ENCODE peak calls at places on chromosomes 6 and 20, in seven cellular contexts. One of them, this sample, is unnamed.

GRCh38 chr6:93238632-93239031 is 180.7 kb downstream of the EPHA7 start:
- DNase-seq in Peyer's patch: no peak
- DNase-seq in brain microvascular endothelial cell: no peak
- DNase-seq in PC-9: no peak
- DNase-seq in CD8-positive, alpha-beta T cell: no peak
- DNase-seq in psoas muscle: no peak
- DNase-seq in testis: no peak
- DNase-seq in this sample: no peak

GRCh38 chr6:33950891-33951889 is 147.4 kb upstream of the MLN start:
- DNase-seq in Peyer's patch: no peak
- DNase-seq in brain microvascular endothelial cell: no peak
- DNase-seq in PC-9: no peak
- DNase-seq in CD8-positive, alpha-beta T cell: no peak
- DNase-seq in psoas muscle: no peak
- DNase-seq in testis: no peak
- DNase-seq in this sample: no peak

GRCh38 chr20:8464368-8464767 is 332.3 kb downstream of the PLCB1 start:
- DNase-seq in Peyer's patch: peak; percentile 56
- DNase-seq in brain microvascular endothelial cell: peak; percentile 48
- DNase-seq in PC-9: no peak
- DNase-seq in CD8-positive, alpha-beta T cell: no peak
- DNase-seq in psoas muscle: no peak
- DNase-seq in testis: no peak
- DNase-seq in this sample: no peak

GRCh38 chr20:9985773-9986172 is 49.0 kb upstream of the ANKEF1 start:
- DNase-seq in Peyer's patch: no peak
- DNase-seq in brain microvascular endothelial cell: no peak
- DNase-seq in PC-9: no peak
- DNase-seq in CD8-positive, alpha-beta T cell: no peak
- DNase-seq in psoas muscle: no peak
- DNase-seq in testis: no peak
- DNase-seq in this sample: no peak

GRCh38 chr6:53492860-53493634 is 51.9 kb downstream of the GCLC start:
- DNase-seq in Peyer's patch: no peak
- DNase-seq in brain microvascular endothelial cell: peak; percentile 33
- DNase-seq in PC-9: no peak
- DNase-seq in CD8-positive, alpha-beta T cell: no peak
- DNase-seq in psoas muscle: no peak
- DNase-seq in testis: no peak
- DNase-seq in this sample: no peak

GRCh38 chr20:32828029-32828666 is 8.4 kb downstream of the MAPRE1 start:
- DNase-seq in Peyer's patch: no peak
- DNase-seq in brain microvascular endothelial cell: no peak
- DNase-seq in PC-9: no peak
- DNase-seq in CD8-positive, alpha-beta T cell: no peak
- DNase-seq in psoas muscle: no peak
- DNase-seq in testis: no peak
- DNase-seq in this sample: no peak

GRCh38 chr6:129211626-129212025 is 328.7 kb downstream of the LAMA2 start:
- DNase-seq in Peyer's patch: no peak
- DNase-seq in brain microvascular endothelial cell: no peak
- DNase-seq in PC-9: no peak
- DNase-seq in CD8-positive, alpha-beta T cell: no peak
- DNase-seq in psoas muscle: no peak
- DNase-seq in testis: no peak
- DNase-seq in this sample: no peak

GRCh38 chr6:1336246-1336843 is 24.4 kb downstream of the FOXQ1 start:
- DNase-seq in Peyer's patch: peak; percentile 55
- DNase-seq in brain microvascular endothelial cell: no peak
- DNase-seq in PC-9: peak; percentile 81
- DNase-seq in CD8-positive, alpha-beta T cell: no peak
- DNase-seq in psoas muscle: no peak
- DNase-seq in testis: no peak
- DNase-seq in this sample: no peak

GRCh38 chr6:161079566-161080262 is 88.1 kb downstream of the MAP3K4 start:
- DNase-seq in Peyer's patch: no peak
- DNase-seq in brain microvascular endothelial cell: peak; percentile 84
- DNase-seq in PC-9: no peak
- DNase-seq in CD8-positive, alpha-beta T cell: no peak
- DNase-seq in psoas muscle: no peak
- DNase-seq in testis: no peak
- DNase-seq in this sample: no peak

GRCh38 chr6:37308084-37308817 is 45.5 kb upstream of the RNF8 start:
- DNase-seq in Peyer's patch: no peak
- DNase-seq in brain microvascular endothelial cell: no peak
- DNase-seq in PC-9: no peak
- DNase-seq in CD8-positive, alpha-beta T cell: no peak
- DNase-seq in psoas muscle: no peak
- DNase-seq in testis: no peak
- DNase-seq in this sample: no peak
- H3K27ac ChIP-seq in Peyer's patch: no peak overlapping the region
- H3K27ac ChIP-seq in brain microvascular endothelial cell: no peak overlapping the region
- H3K27ac ChIP-seq in PC-9: no peak overlapping the region
- H3K27ac ChIP-seq in CD8-positive, alpha-beta T cell: no peak overlapping the region
- H3K27ac ChIP-seq in psoas muscle: peak overlapping the region; percentile 13
- H3K27ac ChIP-seq in testis: no peak overlapping the region
- H3K27ac ChIP-seq in this sample: peak overlapping the region; percentile 66

DNA sequence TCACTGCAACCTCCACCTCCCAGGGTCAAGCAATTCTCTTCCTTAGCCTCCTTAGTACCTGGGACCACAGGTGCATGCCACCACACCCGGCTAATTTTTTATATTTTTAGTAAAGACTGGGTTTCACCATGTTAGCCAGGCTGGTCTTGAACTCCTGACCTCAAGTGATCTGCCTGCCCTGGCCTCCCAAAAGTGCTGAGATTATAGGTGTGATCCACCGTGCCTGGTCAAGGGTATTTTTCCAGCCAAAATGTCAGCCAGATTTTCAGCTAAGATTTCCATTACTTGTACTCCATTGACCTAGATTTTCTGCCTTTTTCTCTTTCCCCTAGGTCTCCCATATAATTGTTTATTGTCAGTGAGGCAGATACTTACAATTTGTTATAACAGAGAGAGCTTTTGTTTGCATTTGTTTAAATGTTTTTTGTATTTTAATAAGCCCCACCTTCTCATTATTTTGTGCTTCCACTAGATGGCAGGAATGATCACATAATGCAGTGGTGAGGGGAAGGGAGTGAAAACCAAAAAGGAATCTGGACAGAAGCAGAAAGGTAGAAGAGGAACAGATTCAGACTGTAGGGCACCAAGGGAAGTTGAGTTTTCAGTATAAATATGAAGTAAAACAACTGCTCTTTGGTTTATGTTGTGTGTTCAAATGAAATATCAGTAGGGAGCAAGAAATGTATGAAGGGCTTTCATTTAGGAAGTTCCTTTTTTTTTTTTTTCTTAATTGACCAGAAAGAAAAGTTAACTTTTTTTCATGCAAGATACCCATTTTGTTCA is 29.7 kb downstream of the RPF2 start:
- DNase-seq in Peyer's patch: no peak
- DNase-seq in brain microvascular endothelial cell: peak; percentile 14
- DNase-seq in PC-9: peak; percentile 9
- DNase-seq in CD8-positive, alpha-beta T cell: no peak
- DNase-seq in psoas muscle: no peak
- DNase-seq in testis: no peak
- DNase-seq in this sample: no peak
- TF ChIP-seq CTCF in Peyer's patch: no peak
- TF ChIP-seq CTCF in brain microvascular endothelial cell: peak; percentile 59
- TF ChIP-seq CTCF in PC-9: peak; percentile 80
- TF ChIP-seq CTCF in CD8-positive, alpha-beta T cell: peak; percentile 71
- TF ChIP-seq CTCF in psoas muscle: peak; percentile 60
- TF ChIP-seq CTCF in testis: peak; percentile 48
- TF ChIP-seq CTCF in this sample: peak; percentile 53

DNA sequence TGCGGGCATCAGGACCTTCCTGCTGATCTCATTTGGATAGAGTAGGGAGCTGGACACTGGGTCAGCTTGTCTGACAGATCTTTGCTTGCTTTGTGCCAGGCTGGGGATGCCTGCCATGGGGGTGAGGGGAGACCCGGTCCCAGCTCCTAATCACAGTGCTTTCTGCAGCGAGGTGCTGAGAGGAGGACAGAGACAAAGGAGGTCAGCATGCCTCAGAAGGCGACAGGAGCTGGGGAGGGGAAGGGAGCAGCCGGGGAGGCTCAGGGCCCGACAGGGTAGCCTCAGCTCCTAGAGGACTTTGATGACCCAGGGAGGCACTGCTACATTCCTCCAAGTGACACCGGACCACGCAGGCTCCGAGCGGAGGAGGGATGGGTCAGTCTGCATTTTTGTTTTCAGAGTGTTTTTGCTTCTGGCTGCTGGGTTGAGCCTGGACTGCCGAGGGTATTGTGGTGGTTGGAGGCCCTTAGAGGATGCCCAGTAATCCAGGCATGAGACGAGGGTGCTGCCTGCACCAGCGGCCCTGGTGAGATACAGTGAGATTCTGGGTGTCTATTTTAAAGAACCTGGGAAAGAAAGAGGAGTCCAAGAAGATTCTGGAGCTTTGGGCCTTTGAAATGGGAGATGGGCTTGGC is 7.8 kb downstream of the RBM38 start:
- DNase-seq in Peyer's patch: no peak
- DNase-seq in brain microvascular endothelial cell: no peak
- DNase-seq in PC-9: no peak
- DNase-seq in CD8-positive, alpha-beta T cell: no peak
- DNase-seq in psoas muscle: peak; percentile 10
- DNase-seq in testis: no peak
- DNase-seq in this sample: no peak
- H3K4me3 ChIP-seq in Peyer's patch: peak overlapping the region; percentile 8
- H3K4me3 ChIP-seq in brain microvascular endothelial cell: no peak overlapping the region
- H3K4me3 ChIP-seq in PC-9: no peak overlapping the region
- H3K4me3 ChIP-seq in CD8-positive, alpha-beta T cell: peak overlapping the region; percentile 63
- H3K4me3 ChIP-seq in psoas muscle: peak overlapping the region; percentile 77
- H3K4me3 ChIP-seq in testis: no peak overlapping the region
- H3K4me3 ChIP-seq in this sample: no peak overlapping the region

GRCh38 chr6:16238658-16239089 is 287 bp downstream of the GMPR start:
- DNase-seq in Peyer's patch: no peak
- DNase-seq in brain microvascular endothelial cell: no peak
- DNase-seq in PC-9: peak; percentile 10
- DNase-seq in CD8-positive, alpha-beta T cell: no peak
- DNase-seq in psoas muscle: no peak
- DNase-seq in testis: peak; percentile 37
- DNase-seq in this sample: peak; percentile 80
- H3K27ac ChIP-seq in Peyer's patch: peak overlapping the region; percentile 33
- H3K27ac ChIP-seq in brain microvascular endothelial cell: no peak overlapping the region
- H3K27ac ChIP-seq in PC-9: no peak overlapping the region
- H3K27ac ChIP-seq in CD8-positive, alpha-beta T cell: no peak overlapping the region
- H3K27ac ChIP-seq in psoas muscle: peak overlapping the region; percentile 93
- H3K27ac ChIP-seq in testis: peak overlapping the region; percentile 77
- H3K27ac ChIP-seq in this sample: peak overlapping the region; percentile 90

DNA sequence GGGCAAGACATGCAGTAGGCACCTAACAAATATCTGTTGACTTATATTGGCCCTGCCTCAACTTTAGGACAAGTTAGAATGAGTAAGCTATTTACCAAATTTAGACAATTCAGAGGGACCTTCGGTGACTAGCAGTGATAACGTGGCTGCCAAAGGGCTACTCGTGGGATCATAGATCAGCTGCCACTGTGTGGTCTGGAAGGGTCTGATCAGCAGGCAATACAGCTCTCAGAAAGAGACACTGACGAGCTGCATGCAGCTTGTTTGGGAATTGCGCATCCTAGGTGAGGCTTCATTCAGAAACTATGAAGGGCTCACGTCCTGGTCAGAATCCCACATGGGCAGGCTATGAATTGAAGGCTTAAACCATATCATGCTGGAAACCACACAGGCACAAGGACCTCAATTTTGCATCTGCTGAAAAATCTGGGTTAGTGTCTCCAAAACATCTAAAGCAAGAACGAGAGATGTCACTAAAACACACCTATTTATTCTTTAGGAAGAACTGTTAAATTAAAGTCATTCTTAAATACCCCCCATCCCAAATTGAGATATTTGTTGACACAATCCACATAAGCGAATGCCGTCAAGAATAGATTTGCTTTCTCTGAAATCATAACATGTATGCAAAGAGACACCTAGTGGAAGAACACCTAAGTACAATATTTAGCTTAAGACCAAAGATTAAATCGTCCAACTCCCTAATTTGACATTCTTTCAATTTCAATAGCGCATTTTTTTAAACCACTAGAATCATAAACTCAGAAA is 79.6 kb downstream of the IPCEF1 start:
- DNase-seq in Peyer's patch: no peak
- DNase-seq in brain microvascular endothelial cell: no peak
- DNase-seq in PC-9: no peak
- DNase-seq in CD8-positive, alpha-beta T cell: no peak
- DNase-seq in psoas muscle: no peak
- DNase-seq in testis: no peak
- DNase-seq in this sample: no peak
- TF ChIP-seq CTCF in Peyer's patch: peak; percentile 21
- TF ChIP-seq CTCF in brain microvascular endothelial cell: peak; percentile 19
- TF ChIP-seq CTCF in PC-9: peak; percentile 68
- TF ChIP-seq CTCF in CD8-positive, alpha-beta T cell: peak; percentile 72
- TF ChIP-seq CTCF in psoas muscle: peak; percentile 52
- TF ChIP-seq CTCF in testis: peak; percentile 62
- TF ChIP-seq CTCF in this sample: peak; percentile 31

GRCh38 chr6:24569811-24570210 is 75.0 kb downstream of the ALDH5A1 start:
- DNase-seq in Peyer's patch: no peak
- DNase-seq in brain microvascular endothelial cell: no peak
- DNase-seq in PC-9: no peak
- DNase-seq in CD8-positive, alpha-beta T cell: no peak
- DNase-seq in psoas muscle: no peak
- DNase-seq in testis: no peak
- DNase-seq in this sample: no peak
- H3K4me3 ChIP-seq in Peyer's patch: no peak overlapping the region
- H3K4me3 ChIP-seq in brain microvascular endothelial cell: no peak overlapping the region
- H3K4me3 ChIP-seq in PC-9: no peak overlapping the region
- H3K4me3 ChIP-seq in CD8-positive, alpha-beta T cell: no peak overlapping the region
- H3K4me3 ChIP-seq in psoas muscle: no peak overlapping the region
- H3K4me3 ChIP-seq in testis: no peak overlapping the region
- H3K4me3 ChIP-seq in this sample: no peak overlapping the region

DNA sequence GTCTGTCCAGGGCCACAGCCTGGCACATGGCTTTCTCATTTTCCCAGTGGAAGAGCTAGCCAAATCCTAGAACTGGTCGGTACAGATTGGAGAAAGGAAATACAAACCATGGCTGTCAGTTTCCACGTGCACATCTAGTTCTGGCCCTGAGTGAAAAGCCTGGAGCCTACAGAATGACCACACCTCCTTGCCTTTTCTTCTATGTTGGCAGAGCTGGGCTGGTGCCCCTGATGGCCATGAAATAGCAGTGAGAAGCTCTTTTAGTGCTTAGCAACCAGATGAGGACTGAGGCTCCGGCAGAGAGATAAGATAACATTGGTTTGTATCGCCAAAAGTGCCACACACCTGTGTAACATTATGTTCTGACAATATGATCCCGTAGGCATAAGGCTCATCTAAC is 39.7 kb upstream of the TBC1D7 start:
- DNase-seq in Peyer's patch: no peak
- DNase-seq in brain microvascular endothelial cell: no peak
- DNase-seq in PC-9: no peak
- DNase-seq in CD8-positive, alpha-beta T cell: no peak
- DNase-seq in psoas muscle: no peak
- DNase-seq in testis: no peak
- DNase-seq in this sample: no peak
- H3K27ac ChIP-seq in Peyer's patch: no peak overlapping the region
- H3K27ac ChIP-seq in brain microvascular endothelial cell: no peak overlapping the region
- H3K27ac ChIP-seq in PC-9: no peak overlapping the region
- H3K27ac ChIP-seq in CD8-positive, alpha-beta T cell: no peak overlapping the region
- H3K27ac ChIP-seq in psoas muscle: no peak overlapping the region
- H3K27ac ChIP-seq in testis: no peak overlapping the region
- H3K27ac ChIP-seq in this sample: no peak overlapping the region

GRCh38 chr6:116111552-116112528 is 11.2 kb downstream of the NT5DC1 start:
- DNase-seq in Peyer's patch: peak; percentile 76
- DNase-seq in brain microvascular endothelial cell: peak; percentile 65
- DNase-seq in PC-9: peak; percentile 28
- DNase-seq in CD8-positive, alpha-beta T cell: no peak
- DNase-seq in psoas muscle: no peak
- DNase-seq in testis: peak; percentile 46
- DNase-seq in this sample: no peak
- TF ChIP-seq CTCF in Peyer's patch: no peak
- TF ChIP-seq CTCF in brain microvascular endothelial cell: peak; percentile 84
- TF ChIP-seq CTCF in PC-9: peak; percentile 77
- TF ChIP-seq CTCF in CD8-positive, alpha-beta T cell: peak; percentile 28
- TF ChIP-seq CTCF in psoas muscle: peak; percentile 17
- TF ChIP-seq CTCF in testis: peak; percentile 10
- TF ChIP-seq CTCF in this sample: no peak

This sample was measured in coronary artery.